ENCODE peak calls at places on chromosome 18, in nine cellular contexts. A is pancreas, J is upper lobe of right lung, R is heart left ventricle, M is A549, Y is endodermal cell, L is breast epithelium, O is heart right ventricle, C is cardiac muscle cell. D is an unnamed sample.

GRCh38 chr18:3758531-3758930 is 308.6 kb downstream of the TGIF1 start:
- DNase-seq in A (no peak), J (no peak), R (no peak), M (no peak), Y (no peak), L (no peak), O (no peak), C (no peak), D (no peak)

GRCh38 chr18:36402765-36403396 is 105.4 kb downstream of the FHOD3 start:
- DNase-seq in A (no peak), J (no peak), R (peak; percentile 80), M (no peak), Y (peak; percentile 73), L (no peak), O (peak; percentile 67), C (no peak), D (no peak)

GRCh38 chr18:78494204-78494603 is 485.4 kb upstream of the SALL3 start:
- DNase-seq in A (no peak), J (no peak), R (no peak), M (no peak), Y (no peak), L (no peak), O (no peak), C (no peak), D (no peak)

GRCh38 chr18:40215981-40216380 is 1739.1 kb upstream of the PIK3C3 start:
- DNase-seq in A (no peak), J (no peak), R (no peak), M (no peak), Y (no peak), L (no peak), O (no peak), C (no peak), D (no peak)

GRCh38 chr18:7447629-7448028 is 119.5 kb upstream of the PTPRM start:
- DNase-seq in A (no peak), J (no peak), R (no peak), M (no peak), Y (no peak), L (no peak), O (no peak), C (no peak), D (no peak)

GRCh38 chr18:36299010-36299409 is 1.5 kb downstream of the FHOD3 start:
- DNase-seq in A (no peak), J (no peak), R (no peak), M (no peak), Y (no peak), L (no peak), O (no peak), C (no peak), D (peak; percentile 16)

GRCh38 chr18:824179-824578 is 12.1 kb upstream of the YES1 start:
- DNase-seq in A (no peak), J (no peak), R (no peak), M (no peak), Y (no peak), L (no peak), O (no peak), C (no peak), D (no peak)

GRCh38 chr18:72672364-72673151 is 128.4 kb upstream of the CBLN2 start:
- DNase-seq in A (peak; percentile 16), J (no peak), R (no peak), M (peak; percentile 20), Y (no peak), L (no peak), O (no peak), C (peak; percentile 57), D (no peak)

DNA sequence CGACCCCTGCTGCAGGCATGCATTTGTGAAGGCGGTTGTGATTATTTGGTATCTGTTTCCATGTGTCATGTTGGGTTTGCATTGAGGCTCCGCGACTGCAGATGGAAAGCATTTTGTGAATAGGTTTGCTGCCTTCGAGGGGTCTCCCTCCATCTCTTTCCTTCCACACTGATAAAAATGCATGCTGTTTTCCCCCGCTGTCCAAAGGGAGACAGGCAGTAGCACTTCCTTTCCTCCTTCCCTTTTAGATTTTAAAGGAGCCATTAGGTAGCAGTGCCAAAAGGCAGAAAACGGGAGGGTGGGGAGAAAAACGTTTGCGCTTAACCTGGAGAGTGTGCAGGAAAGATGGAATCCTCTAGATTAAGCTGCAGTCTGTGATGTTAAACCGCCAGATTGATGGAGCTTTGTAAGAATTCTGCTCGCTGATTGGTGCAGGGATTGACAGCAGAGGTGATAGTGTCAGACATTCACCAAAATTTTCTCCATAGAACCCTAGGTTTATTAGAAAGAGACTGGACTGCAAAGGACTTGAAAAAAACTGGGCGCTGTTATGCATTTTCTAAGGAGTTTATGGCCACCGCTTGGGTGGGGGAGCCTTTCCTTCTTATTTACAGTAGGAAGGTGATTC is 653 bp downstream of the MAPRE2 start:
- DNase-seq in A (no peak), J (no peak), R (no peak), M (no peak), Y (peak; percentile 59), L (no peak), O (no peak), C (peak; percentile 20), D (no peak)
- TF ChIP-seq CTCF in A (no peak), J (no peak), R (no peak), M (no peak), Y (peak; percentile 40), L (no peak), O (no peak), C (no peak), D (no peak)

GRCh38 chr18:23583071-23583865 is 3.0 kb downstream of the NPC1 start:
- DNase-seq in A (no peak), J (no peak), R (no peak), M (no peak), Y (no peak), L (no peak), O (no peak), C (no peak), D (no peak)
- H3K4me1 ChIP-seq in A (no peaks in the 10 kb centered on the region), J (peaks cover 52% of the 10 kb centered on the region), R (peaks cover 37% of the 10 kb centered on the region), M (peaks cover 45% of the 10 kb centered on the region), Y (no peaks in the 10 kb centered on the region), L (peaks cover 16% of the 10 kb centered on the region), O (peaks cover 55% of the 10 kb centered on the region), C (peaks cover 11% of the 10 kb centered on the region), D (peaks cover 73% of the 10 kb centered on the region)

GRCh38 chr18:73797419-73797818 is 350.2 kb downstream of the FBXO15 start:
- DNase-seq in A (no peak), J (no peak), R (no peak), M (no peak), Y (no peak), L (no peak), O (no peak), C (no peak), D (no peak)
- H3K27ac ChIP-seq in A (no peak overlapping the region), J (no peak overlapping the region), R (no peak overlapping the region), M (no peak overlapping the region), Y (no peak overlapping the region), L (no peak overlapping the region), O (no peak overlapping the region), C (no peak overlapping the region), D (no peak overlapping the region)

GRCh38 chr18:9387891-9388290 is 53.3 kb downstream of the TWSG1 start:
- DNase-seq in A (no peak), J (no peak), R (no peak), M (no peak), Y (no peak), L (no peak), O (no peak), C (no peak), D (no peak)

GRCh38 chr18:9386872-9387271 is 52.3 kb downstream of the TWSG1 start:
- DNase-seq in A (no peak), J (no peak), R (no peak), M (no peak), Y (no peak), L (no peak), O (no peak), C (no peak), D (no peak)

GRCh38 chr18:9389706-9390105 is 55.1 kb downstream of the TWSG1 start:
- DNase-seq in A (no peak), J (no peak), R (no peak), M (no peak), Y (no peak), L (no peak), O (no peak), C (no peak), D (no peak)

DNA sequence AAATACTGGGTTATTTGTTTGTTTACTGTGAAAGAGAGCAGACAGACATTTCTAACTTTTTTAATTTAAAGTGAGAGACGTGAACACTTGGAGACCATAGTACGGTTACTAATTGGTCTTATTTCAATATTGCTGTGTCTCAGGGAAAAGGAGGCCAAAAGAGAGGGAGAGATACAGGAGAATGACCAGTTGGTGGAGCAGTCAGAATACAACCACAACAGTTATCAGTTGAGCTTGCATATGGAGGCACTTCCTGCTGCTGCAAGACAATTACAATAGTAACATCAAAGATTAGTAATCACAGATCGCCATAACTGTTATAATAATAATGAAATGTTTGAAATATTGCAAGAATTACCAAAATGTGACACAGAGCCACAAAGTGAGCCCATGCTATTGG is 58.2 kb downstream of the TWSG1 start:
- DNase-seq in A (no peak), J (no peak), R (no peak), M (no peak), Y (no peak), L (no peak), O (no peak), C (no peak), D (no peak)
- TF ChIP-seq CTCF in A (no peak), J (no peak), R (no peak), M (no peak), Y (peak; percentile 46), L (no peak), O (no peak), C (no peak), D (no peak)